ENCODE peak calls at places on chromosomes 5 and 9, in four cellular contexts. T is CD4-positive, alpha-beta T cell; W is mesothelial cell of epicardium; K is PC-3. Z is an unnamed sample.

GRCh38 chr9:122444366-122444765 is 33.4 kb downstream of the OR1J1 start:
- DNase-seq in W (no peak), T (no peak), K (no peak), Z (no peak)

GRCh38 chr5:134579284-134579771 is 53.3 kb downstream of the SAR1B start:
- DNase-seq in T (no peak), W (no peak), K (no peak), Z (no peak)

GRCh38 chr5:91312698-91313097 is 70.4 kb downstream of the ARRDC3 start:
- DNase-seq in K (no peak), W (no peak), T (no peak), Z (no peak)

GRCh38 chr9:136225366-136225747 is 20.3 kb downstream of the QSOX2 start:
- DNase-seq in W (no peak), T (no peak), K (no peak), Z (no peak)

GRCh38 chr9:107737987-107738743 is 248.6 kb upstream of the KLF4 start:
- DNase-seq in W (no peak), T (no peak), K (peak), Z (no peak)

GRCh38 chr9:98864257-98865180 is 57.0 kb downstream of the GALNT12 start:
- DNase-seq in W (no peak), K (no peak), T (no peak), Z (no peak)

GRCh38 chr9:72156586-72156985 is 7.3 kb downstream of the GDA start:
- DNase-seq in T (no peak), K (peak), W (no peak), Z (no peak)

GRCh38 chr5:168072665-168073064 is 218.8 kb upstream of the WWC1 start:
- DNase-seq in T (no peak), W (no peak), K (no peak), Z (no peak)

GRCh38 chr9:100540327-100540726 is 37.6 kb upstream of the CAVIN4 start:
- DNase-seq in K (no peak), T (no peak), W (no peak), Z (no peak)

GRCh38 chr9:133463864-133464615 is 4.3 kb downstream of the CACFD1 start:
- DNase-seq in K (no peak), T (no peak), W (no peak), Z (no peak)

GRCh38 chr5:172722309-172722815 is 48.6 kb downstream of the DUSP1 start:
- DNase-seq in K (no peak), T (no peak), W (no peak), Z (no peak)

GRCh38 chr5:139867109-139867508 is 71.5 kb downstream of the PSD2 start:
- DNase-seq in T (no peak), W (no peak), K (no peak), Z (no peak)

GRCh38 chr5:174571662-174572397 is 152.6 kb upstream of the MSX2 start:
- DNase-seq in W (peak), K (peak), T (no peak), Z (peak)

GRCh38 chr5:41517909-41518308 is 7.5 kb upstream of the PLCXD3 start:
- DNase-seq in T (no peak), K (peak), W (no peak), Z (no peak)

GRCh38 chr5:80182802-80183645 is 72.8 kb downstream of the SERINC5 start:
- DNase-seq in K (no peak), T (no peak), W (no peak), Z (peak)

GRCh38 chr5:32228816-32229215 is 54.7 kb upstream of the GOLPH3 start:
- DNase-seq in T (no peak), K (no peak), W (no peak), Z (no peak)

GRCh38 chr5:176740131-176740701 is 70.1 kb upstream of the UNC5A start:
- DNase-seq in T (no peak), K (no peak), W (no peak), Z (no peak)

GRCh38 chr5:132293992-132294727 is at the start of gene SLC22A4:
- DNase-seq in T (peak), W (peak), K (peak), Z (peak)

GRCh38 chr9:16064701-16065230 is 511.9 kb downstream of the CCDC171 start:
- DNase-seq in T (no peak), W (no peak), K (no peak), Z (no peak)

GRCh38 chr5:123164019-123164418 is 75.0 kb downstream of the PRDM6 start:
- DNase-seq in K (no peak), W (no peak), T (no peak), Z (no peak)

GRCh38 chr9:113543286-113544000 is 79.9 kb downstream of the RGS3 start:
- DNase-seq in T (no peak), W (no peak), K (no peak), Z (no peak)

GRCh38 chr5:166014256-166014655 is 2277.2 kb upstream of the WWC1 start:
- DNase-seq in K (no peak), W (no peak), T (no peak), Z (no peak)

GRCh38 chr5:34666392-34667080 is 10.4 kb downstream of the RAI14 start:
- DNase-seq in K (no peak), W (no peak), T (no peak), Z (no peak)

GRCh38 chr9:3650994-3651622 is 125.3 kb upstream of the RFX3 start:
- DNase-seq in K (no peak), W (no peak), T (no peak), Z (no peak)

GRCh38 chr5:88536146-88536545 is 267.5 kb upstream of the TMEM161B start:
- DNase-seq in T (no peak), W (no peak), K (peak), Z (no peak)

GRCh38 chr9:134217431-134218210 is 53.3 kb upstream of the RNU6ATAC start:
- DNase-seq in W (no peak), K (peak), T (no peak), Z (peak)

GRCh38 chr9:79116064-79116463 is 455.7 kb upstream of the TLE4 start:
- DNase-seq in T (no peak), K (no peak), W (no peak), Z (no peak)

GRCh38 chr9:33025572-33026347 is 687 bp downstream of the DNAJA1 start:
- DNase-seq in T (peak), W (peak), K (peak), Z (peak)

GRCh38 chr9:79129865-79130480 is 441.8 kb upstream of the TLE4 start:
- DNase-seq in W (peak), T (no peak), K (peak), Z (peak)

GRCh38 chr5:36928947-36929346 is 52.4 kb downstream of the NIPBL start:
- DNase-seq in W (no peak), T (no peak), K (peak), Z (no peak)

GRCh38 chr5:84411832-84412605 is 27.3 kb upstream of the EDIL3 start:
- DNase-seq in K (no peak), T (no peak), W (no peak), Z (no peak)

GRCh38 chr5:56190500-56190899 is 42.6 kb downstream of the ANKRD55 start:
- DNase-seq in W (no peak), K (peak), T (peak), Z (no peak)

GRCh38 chr9:110635589-110635988 is 33.0 kb upstream of the MUSK start:
- DNase-seq in T (no peak), W (no peak), K (no peak), Z (no peak)

GRCh38 chr9:110641350-110641749 is 27.2 kb upstream of the MUSK start:
- DNase-seq in K (peak), T (no peak), W (no peak), Z (no peak)

GRCh38 chr9:110640736-110641135 is 27.9 kb upstream of the MUSK start:
- DNase-seq in W (no peak), T (no peak), K (peak), Z (no peak)

DNA sequence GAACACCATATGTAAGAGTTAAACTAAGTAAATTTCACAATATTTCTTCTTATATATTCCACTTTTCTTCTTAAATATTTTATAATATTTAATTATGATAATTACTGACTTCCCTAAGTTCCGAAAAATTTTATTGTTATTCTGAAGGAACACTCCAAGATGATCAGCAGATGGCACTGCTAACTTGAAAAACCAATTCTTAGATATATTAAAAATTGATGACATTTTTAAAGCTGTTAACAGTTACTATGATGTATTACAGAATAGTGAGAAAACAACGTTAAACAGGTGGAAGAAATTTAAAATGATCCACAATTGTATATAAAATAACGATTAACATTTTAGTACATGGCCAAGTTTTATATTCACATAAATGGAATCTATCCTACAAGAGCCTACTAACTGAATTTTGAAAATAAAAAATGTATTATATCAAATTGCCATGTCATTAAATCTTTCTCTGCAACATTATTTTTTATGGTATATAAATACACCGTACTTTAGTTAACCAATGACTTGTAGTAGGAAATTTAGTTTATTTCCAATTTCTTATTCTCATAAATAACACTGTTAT is 30.1 kb upstream of the MUSK start:
- DNase-seq in T (no peak), K (peak), W (no peak), Z (no peak)
- TF ChIP-seq CTCF in T (no peak), K (peak), W (no peak), Z (no peak)

GRCh38 chr9:114592356-114592755 is 4.8 kb downstream of the ATP6V1G1 start:
- DNase-seq in T (peak), W (no peak), K (peak), Z (no peak)
- TF ChIP-seq CTCF in T (peak), W (no peak), K (peak), Z (no peak)

GRCh38 chr9:121075251-121076036 is 689 bp downstream of the CNTRL start:
- DNase-seq in K (peak), W (no peak), T (peak), Z (no peak)
- TF ChIP-seq CTCF in K (peak), W (no peak), T (peak), Z (no peak)

GRCh38 chr9:38371495-38371894 is 21.0 kb upstream of the ALDH1B1 start:
- DNase-seq in T (no peak), W (no peak), K (peak), Z (peak)
- TF ChIP-seq CTCF in T (no peak), W (no peak), K (peak), Z (no peak)

GRCh38 chr5:137016783-137017324 is 482.3 kb downstream of the SPOCK1 start:
- DNase-seq in W (no peak), T (no peak), K (no peak), Z (no peak)
- TF ChIP-seq CTCF in W (no peak), T (no peak), K (no peak), Z (no peak)

GRCh38 chr5:118793091-118793490 is 195.3 kb downstream of the DTWD2 start:
- DNase-seq in W (no peak), K (no peak), T (no peak), Z (no peak)

GRCh38 chr5:118793652-118794051 is 194.7 kb downstream of the DTWD2 start:
- DNase-seq in K (no peak), T (no peak), W (no peak), Z (no peak)

GRCh38 chr5:118788351-118788750 is 200.0 kb downstream of the DTWD2 start:
- DNase-seq in W (no peak), T (no peak), K (no peak), Z (no peak)

GRCh38 chr5:118794281-118794680 is 194.1 kb downstream of the DTWD2 start:
- DNase-seq in T (no peak), K (no peak), W (no peak), Z (no peak)

DNA sequence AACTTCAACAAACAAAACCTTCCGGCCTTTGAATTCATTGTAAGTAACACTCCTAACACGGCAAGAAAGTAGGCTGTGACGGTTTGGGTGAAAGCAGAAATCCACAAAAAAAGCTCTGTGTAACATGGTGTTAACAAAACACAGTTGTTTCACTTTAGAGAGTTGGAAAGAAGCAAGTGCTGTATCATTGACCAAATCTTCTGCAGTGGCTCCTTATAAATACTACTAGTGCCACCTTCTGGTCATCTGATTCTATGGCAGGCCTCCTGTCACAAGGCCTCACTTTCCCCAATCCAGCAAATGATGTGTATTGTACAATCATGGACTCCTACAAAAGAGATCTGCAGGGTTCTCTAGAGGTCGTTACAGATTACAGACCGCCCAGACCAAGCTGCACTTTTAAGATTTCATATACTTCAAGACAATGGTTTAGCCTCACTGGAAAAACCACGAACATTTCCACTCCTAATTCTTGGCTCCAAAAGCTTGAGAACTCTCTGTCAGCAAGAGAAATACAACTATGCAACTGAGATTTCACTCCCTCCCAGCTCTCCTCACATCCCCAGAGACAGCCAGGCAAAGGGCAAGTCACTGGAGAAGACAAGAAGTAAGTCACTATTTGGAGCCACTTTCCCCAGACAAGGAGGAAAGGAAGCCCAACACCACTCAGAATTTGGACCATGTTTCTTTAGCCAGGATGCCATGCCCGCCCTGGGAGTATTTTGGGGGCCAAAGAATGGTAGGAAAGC is 196.2 kb downstream of the DTWD2 start:
- DNase-seq in T (no peak), K (peak), W (no peak), Z (peak)
- TF ChIP-seq CTCF in T (peak), K (peak), W (peak), Z (peak)

GRCh38 chr5:129094087-129094923 is at the start of gene ISOC1:
- DNase-seq in K (peak), T (peak), W (peak), Z (peak)

GRCh38 chr5:129098488-129099183 is 4.1 kb downstream of the ISOC1 start:
- DNase-seq in K (no peak), W (no peak), T (no peak), Z (no peak)

GRCh38 chr5:129097498-129098296 is 3.1 kb downstream of the ISOC1 start:
- DNase-seq in W (no peak), K (no peak), T (no peak), Z (no peak)

GRCh38 chr5:129096382-129096991 is 1.9 kb downstream of the ISOC1 start:
- DNase-seq in W (no peak), K (peak), T (no peak), Z (no peak)

GRCh38 chr5:129094924-129095797 is 612 bp downstream of the ISOC1 start:
- DNase-seq in W (peak), T (no peak), K (peak), Z (peak)
- TF ChIP-seq CTCF in W (no peak), T (no peak), K (peak), Z (no peak)

Z was measured in Calu3.